ENCODE peak calls at places on chromosomes 3 and 15, in six cellular contexts. One of them, this sample, is unnamed.

GRCh38 chr3:102114264-102114979 is 265.1 kb downstream of the NFKBIZ start:
- DNase-seq in mesendoderm: no peak
- DNase-seq in CD8-positive, alpha-beta T cell: peak; percentile 40
- DNase-seq in cardiac muscle cell: peak; percentile 43
- DNase-seq in right cardiac atrium: no peak
- DNase-seq in CD4-positive, alpha-beta memory T cell: peak; percentile 66
- DNase-seq in this sample: no peak

GRCh38 chr3:176190755-176191154 is 1006.5 kb downstream of the TBL1XR1 start:
- DNase-seq in mesendoderm: no peak
- DNase-seq in CD8-positive, alpha-beta T cell: no peak
- DNase-seq in right cardiac atrium: no peak
- DNase-seq in CD4-positive, alpha-beta memory T cell: no peak
- DNase-seq in cardiac muscle cell: no peak
- DNase-seq in this sample: no peak

GRCh38 chr3:126103121-126104027 is 19.4 kb upstream of the SLC41A3 start:
- DNase-seq in mesendoderm: peak; percentile 46
- DNase-seq in CD4-positive, alpha-beta memory T cell: no peak
- DNase-seq in cardiac muscle cell: no peak
- DNase-seq in CD8-positive, alpha-beta T cell: no peak
- DNase-seq in right cardiac atrium: no peak
- DNase-seq in this sample: no peak

GRCh38 chr3:140219923-140220452 is 285.0 kb downstream of the CLSTN2 start:
- DNase-seq in mesendoderm: peak; percentile 62
- DNase-seq in right cardiac atrium: no peak
- DNase-seq in CD4-positive, alpha-beta memory T cell: no peak
- DNase-seq in CD8-positive, alpha-beta T cell: no peak
- DNase-seq in cardiac muscle cell: no peak
- DNase-seq in this sample: no peak

GRCh38 chr3:149701206-149701976 is 43.6 kb upstream of the WWTR1 start:
- DNase-seq in cardiac muscle cell: no peak
- DNase-seq in mesendoderm: no peak
- DNase-seq in right cardiac atrium: no peak
- DNase-seq in CD8-positive, alpha-beta T cell: no peak
- DNase-seq in CD4-positive, alpha-beta memory T cell: peak; percentile 22
- DNase-seq in this sample: no peak

GRCh38 chr15:68431037-68431791 is 749 bp downstream of the ITGA11 start:
- DNase-seq in CD8-positive, alpha-beta T cell: peak; percentile 5
- DNase-seq in mesendoderm: peak; percentile 21
- DNase-seq in right cardiac atrium: peak; percentile 92
- DNase-seq in cardiac muscle cell: peak; percentile 33
- DNase-seq in CD4-positive, alpha-beta memory T cell: no peak
- DNase-seq in this sample: no peak

GRCh38 chr15:66702770-66703539 is 919 bp downstream of the SMAD6 start:
- DNase-seq in mesendoderm: no peak
- DNase-seq in CD4-positive, alpha-beta memory T cell: peak; percentile 5
- DNase-seq in cardiac muscle cell: peak; percentile 21
- DNase-seq in CD8-positive, alpha-beta T cell: no peak
- DNase-seq in right cardiac atrium: peak; percentile 77
- DNase-seq in this sample: no peak

GRCh38 chr3:47578691-47579632 is at the start of gene CSPG5:
- DNase-seq in right cardiac atrium: peak; percentile 65
- DNase-seq in mesendoderm: no peak
- DNase-seq in CD8-positive, alpha-beta T cell: peak; percentile 17
- DNase-seq in cardiac muscle cell: no peak
- DNase-seq in CD4-positive, alpha-beta memory T cell: peak; percentile 17
- DNase-seq in this sample: no peak

GRCh38 chr3:30073040-30073439 is 533.4 kb upstream of the TGFBR2 start:
- DNase-seq in mesendoderm: no peak
- DNase-seq in right cardiac atrium: no peak
- DNase-seq in CD4-positive, alpha-beta memory T cell: no peak
- DNase-seq in CD8-positive, alpha-beta T cell: no peak
- DNase-seq in cardiac muscle cell: no peak
- DNase-seq in this sample: no peak

GRCh38 chr3:130565224-130565623 is 48.2 kb downstream of the COL6A6 start:
- DNase-seq in CD8-positive, alpha-beta T cell: no peak
- DNase-seq in CD4-positive, alpha-beta memory T cell: no peak
- DNase-seq in right cardiac atrium: no peak
- DNase-seq in cardiac muscle cell: no peak
- DNase-seq in mesendoderm: no peak
- DNase-seq in this sample: no peak

GRCh38 chr3:184750684-184751083 is 38.8 kb upstream of the MAGEF1 start:
- DNase-seq in CD8-positive, alpha-beta T cell: no peak
- DNase-seq in CD4-positive, alpha-beta memory T cell: no peak
- DNase-seq in mesendoderm: no peak
- DNase-seq in right cardiac atrium: no peak
- DNase-seq in cardiac muscle cell: no peak
- DNase-seq in this sample: no peak

GRCh38 chr3:72036899-72037298 is 252.0 kb upstream of the PROK2 start:
- DNase-seq in CD4-positive, alpha-beta memory T cell: no peak
- DNase-seq in cardiac muscle cell: peak; percentile 87
- DNase-seq in right cardiac atrium: no peak
- DNase-seq in mesendoderm: no peak
- DNase-seq in CD8-positive, alpha-beta T cell: no peak
- DNase-seq in this sample: no peak

GRCh38 chr15:80936288-80937078 is 53.1 kb downstream of the MESD start:
- DNase-seq in mesendoderm: no peak
- DNase-seq in right cardiac atrium: no peak
- DNase-seq in cardiac muscle cell: no peak
- DNase-seq in CD4-positive, alpha-beta memory T cell: no peak
- DNase-seq in CD8-positive, alpha-beta T cell: no peak
- DNase-seq in this sample: no peak

GRCh38 chr15:66923438-66923881 is 141.9 kb upstream of the SMAD3 start:
- DNase-seq in CD8-positive, alpha-beta T cell: peak; percentile 23
- DNase-seq in mesendoderm: peak; percentile 90
- DNase-seq in cardiac muscle cell: no peak
- DNase-seq in right cardiac atrium: peak; percentile 65
- DNase-seq in CD4-positive, alpha-beta memory T cell: no peak
- DNase-seq in this sample: no peak

GRCh38 chr3:128965818-128966217 is 28.1 kb downstream of the CFAP92 start:
- DNase-seq in CD4-positive, alpha-beta memory T cell: no peak
- DNase-seq in right cardiac atrium: no peak
- DNase-seq in cardiac muscle cell: no peak
- DNase-seq in mesendoderm: no peak
- DNase-seq in CD8-positive, alpha-beta T cell: no peak
- DNase-seq in this sample: no peak

GRCh38 chr15:34640661-34641060 is 57.2 kb upstream of the GOLGA8B start:
- DNase-seq in mesendoderm: no peak
- DNase-seq in CD8-positive, alpha-beta T cell: no peak
- DNase-seq in cardiac muscle cell: no peak
- DNase-seq in right cardiac atrium: no peak
- DNase-seq in CD4-positive, alpha-beta memory T cell: no peak
- DNase-seq in this sample: no peak

GRCh38 chr3:172616061-172616461 is 92.8 kb upstream of the TNFSF10 start:
- DNase-seq in right cardiac atrium: no peak
- DNase-seq in cardiac muscle cell: no peak
- DNase-seq in CD8-positive, alpha-beta T cell: no peak
- DNase-seq in mesendoderm: no peak
- DNase-seq in CD4-positive, alpha-beta memory T cell: no peak
- DNase-seq in this sample: no peak

GRCh38 chr15:66617137-66618090 is 51.6 kb upstream of the LCTL start:
- DNase-seq in CD8-positive, alpha-beta T cell: no peak
- DNase-seq in cardiac muscle cell: peak; percentile 85
- DNase-seq in CD4-positive, alpha-beta memory T cell: no peak
- DNase-seq in right cardiac atrium: peak; percentile 95
- DNase-seq in mesendoderm: no peak
- DNase-seq in this sample: no peak

GRCh38 chr15:91491131-91491950 is 362.2 kb upstream of the SLCO3A1 start:
- DNase-seq in right cardiac atrium: no peak
- DNase-seq in CD8-positive, alpha-beta T cell: no peak
- DNase-seq in mesendoderm: peak; percentile 32
- DNase-seq in cardiac muscle cell: no peak
- DNase-seq in CD4-positive, alpha-beta memory T cell: no peak
- DNase-seq in this sample: no peak

GRCh38 chr3:184176377-184177330 is 2.0 kb downstream of the AP2M1 start:
- DNase-seq in cardiac muscle cell: peak; percentile 96
- DNase-seq in right cardiac atrium: peak; percentile 87
- DNase-seq in CD4-positive, alpha-beta memory T cell: no peak
- DNase-seq in CD8-positive, alpha-beta T cell: no peak
- DNase-seq in mesendoderm: peak; percentile 99
- DNase-seq in this sample: no peak

GRCh38 chr3:65946438-65946837 is 92.3 kb downstream of the MAGI1 start:
- DNase-seq in CD4-positive, alpha-beta memory T cell: no peak
- DNase-seq in CD8-positive, alpha-beta T cell: no peak
- DNase-seq in mesendoderm: no peak
- DNase-seq in right cardiac atrium: peak; percentile 85
- DNase-seq in cardiac muscle cell: peak; percentile 49
- DNase-seq in this sample: no peak

GRCh38 chr15:100189849-100190248 is 151.9 kb downstream of the ADAMTS17 start:
- DNase-seq in mesendoderm: peak; percentile 11
- DNase-seq in CD8-positive, alpha-beta T cell: no peak
- DNase-seq in cardiac muscle cell: peak; percentile 14
- DNase-seq in right cardiac atrium: no peak
- DNase-seq in CD4-positive, alpha-beta memory T cell: no peak
- DNase-seq in this sample: no peak

GRCh38 chr3:147161833-147162232 is 244.5 kb downstream of the ZIC4 start:
- DNase-seq in mesendoderm: peak; percentile 12
- DNase-seq in CD4-positive, alpha-beta memory T cell: no peak
- DNase-seq in CD8-positive, alpha-beta T cell: no peak
- DNase-seq in right cardiac atrium: no peak
- DNase-seq in cardiac muscle cell: no peak
- DNase-seq in this sample: no peak

GRCh38 chr3:60215952-60216351 is 1035.3 kb downstream of the FHIT start:
- DNase-seq in cardiac muscle cell: no peak
- DNase-seq in CD8-positive, alpha-beta T cell: no peak
- DNase-seq in right cardiac atrium: peak; percentile 59
- DNase-seq in CD4-positive, alpha-beta memory T cell: no peak
- DNase-seq in mesendoderm: no peak
- DNase-seq in this sample: no peak

GRCh38 chr15:42066764-42067415 is 27.5 kb downstream of the PLA2G4D start:
- DNase-seq in cardiac muscle cell: no peak
- DNase-seq in mesendoderm: no peak
- DNase-seq in CD8-positive, alpha-beta T cell: no peak
- DNase-seq in CD4-positive, alpha-beta memory T cell: no peak
- DNase-seq in right cardiac atrium: no peak
- DNase-seq in this sample: no peak

GRCh38 chr3:14253022-14253761 is 74.6 kb downstream of the LSM3 start:
- DNase-seq in mesendoderm: no peak
- DNase-seq in CD8-positive, alpha-beta T cell: no peak
- DNase-seq in cardiac muscle cell: peak; percentile 67
- DNase-seq in right cardiac atrium: no peak
- DNase-seq in CD4-positive, alpha-beta memory T cell: no peak
- DNase-seq in this sample: no peak

DNA sequence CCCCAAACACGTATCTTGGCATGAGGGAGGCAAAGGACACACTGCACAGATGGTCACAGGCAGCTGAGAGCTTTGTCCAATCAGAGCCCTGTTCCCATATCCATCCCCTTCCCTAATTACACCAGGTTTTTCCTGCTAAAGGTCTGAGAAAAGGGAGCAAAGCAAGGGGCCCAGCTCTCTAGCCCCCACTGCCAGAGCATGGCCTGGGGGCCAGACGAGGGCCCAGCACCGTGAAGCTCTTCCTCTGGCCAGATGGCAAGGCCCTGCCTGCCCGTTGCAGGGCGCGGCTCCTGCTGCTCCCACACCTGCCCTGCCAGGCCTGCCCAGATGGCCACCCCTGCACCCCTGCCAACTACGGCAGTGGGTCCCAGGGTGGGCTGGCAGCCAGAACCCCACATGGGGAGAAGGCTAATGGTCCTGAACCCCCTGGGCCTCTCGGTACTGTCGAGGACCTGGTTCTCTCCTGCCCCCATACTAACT is 3.2 kb downstream of the SHF start:
- DNase-seq in mesendoderm: no peak
- DNase-seq in cardiac muscle cell: no peak
- DNase-seq in CD4-positive, alpha-beta memory T cell: no peak
- DNase-seq in right cardiac atrium: no peak
- DNase-seq in CD8-positive, alpha-beta T cell: no peak
- DNase-seq in this sample: no peak
- H3K4me1 ChIP-seq in mesendoderm: peaks cover 14% of the 10 kb centered on the region
- H3K4me1 ChIP-seq in cardiac muscle cell: peaks cover 12% of the 10 kb centered on the region
- H3K4me1 ChIP-seq in CD4-positive, alpha-beta memory T cell: peaks cover 7% of the 10 kb centered on the region
- H3K4me1 ChIP-seq in right cardiac atrium: peaks cover 5% of the 10 kb centered on the region
- H3K4me1 ChIP-seq in CD8-positive, alpha-beta T cell: peaks cover 16% of the 10 kb centered on the region
- H3K4me1 ChIP-seq in this sample: no peaks in the 10 kb centered on the region

DNA sequence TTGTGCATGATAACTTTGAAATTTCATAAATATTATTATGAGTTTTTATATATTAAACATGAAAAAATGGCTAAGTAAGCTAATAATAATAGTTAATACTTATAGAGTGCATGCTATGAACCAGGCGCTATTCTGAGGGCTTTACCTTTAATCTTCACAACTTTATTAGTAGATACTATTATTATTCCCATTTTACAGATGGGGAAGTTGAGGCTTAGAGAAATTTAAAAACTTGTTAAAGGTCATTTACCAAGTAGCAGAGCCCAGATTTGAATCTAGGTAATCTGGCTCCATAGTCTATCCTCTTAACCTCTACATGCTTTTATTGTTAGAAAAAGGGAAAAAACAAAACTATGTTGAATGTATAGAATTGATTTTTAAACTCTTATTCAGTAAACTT is 60.4 kb downstream of the TRPC1 start:
- DNase-seq in cardiac muscle cell: no peak
- DNase-seq in CD8-positive, alpha-beta T cell: no peak
- DNase-seq in CD4-positive, alpha-beta memory T cell: no peak
- DNase-seq in right cardiac atrium: no peak
- DNase-seq in mesendoderm: no peak
- DNase-seq in this sample: no peak
- H3K4me1 ChIP-seq in cardiac muscle cell: no peaks in the 10 kb centered on the region
- H3K4me1 ChIP-seq in CD8-positive, alpha-beta T cell: no peaks in the 10 kb centered on the region
- H3K4me1 ChIP-seq in CD4-positive, alpha-beta memory T cell: no peaks in the 10 kb centered on the region
- H3K4me1 ChIP-seq in right cardiac atrium: no peaks in the 10 kb centered on the region
- H3K4me1 ChIP-seq in mesendoderm: no peaks in the 10 kb centered on the region
- H3K4me1 ChIP-seq in this sample: no peaks in the 10 kb centered on the region

GRCh38 chr3:58171126-58171525 is 39.6 kb downstream of the DNASE1L3 start:
- DNase-seq in CD8-positive, alpha-beta T cell: no peak
- DNase-seq in cardiac muscle cell: no peak
- DNase-seq in CD4-positive, alpha-beta memory T cell: no peak
- DNase-seq in mesendoderm: no peak
- DNase-seq in right cardiac atrium: no peak
- DNase-seq in this sample: no peak
- H3K4me1 ChIP-seq in CD8-positive, alpha-beta T cell: no peaks in the 10 kb centered on the region
- H3K4me1 ChIP-seq in cardiac muscle cell: peaks cover 10% of the 10 kb centered on the region
- H3K4me1 ChIP-seq in CD4-positive, alpha-beta memory T cell: no peaks in the 10 kb centered on the region
- H3K4me1 ChIP-seq in mesendoderm: peaks cover 3% of the 10 kb centered on the region
- H3K4me1 ChIP-seq in right cardiac atrium: peaks cover 7% of the 10 kb centered on the region
- H3K4me1 ChIP-seq in this sample: peaks cover 36% of the 10 kb centered on the region

DNA sequence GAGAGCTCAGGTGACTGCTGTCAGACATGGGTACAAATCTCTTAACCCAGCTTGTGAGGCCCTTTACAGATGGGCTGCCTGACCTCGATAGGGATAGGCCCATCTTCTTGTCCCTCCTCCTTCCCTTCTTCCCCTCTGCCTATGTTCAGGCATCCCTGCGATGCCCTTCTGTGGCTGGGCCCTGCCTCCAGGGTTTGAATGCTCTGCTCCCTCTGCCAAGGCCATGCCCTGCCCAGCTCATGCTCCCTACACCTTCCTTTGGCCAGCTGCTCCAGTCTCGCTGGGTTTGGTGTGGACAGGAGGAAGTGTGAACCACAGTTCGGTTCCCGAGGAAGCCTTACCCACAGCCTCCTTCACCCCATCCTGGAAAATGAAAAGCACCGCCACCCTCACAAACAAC is 4.3 kb downstream of the FYCO1 start:
- DNase-seq in CD4-positive, alpha-beta memory T cell: no peak
- DNase-seq in mesendoderm: no peak
- DNase-seq in right cardiac atrium: no peak
- DNase-seq in CD8-positive, alpha-beta T cell: no peak
- DNase-seq in cardiac muscle cell: no peak
- DNase-seq in this sample: no peak
- H3K4me1 ChIP-seq in CD4-positive, alpha-beta memory T cell: peaks cover 88% of the 10 kb centered on the region
- H3K4me1 ChIP-seq in mesendoderm: peaks cover 13% of the 10 kb centered on the region
- H3K4me1 ChIP-seq in right cardiac atrium: peaks cover 44% of the 10 kb centered on the region
- H3K4me1 ChIP-seq in CD8-positive, alpha-beta T cell: peaks cover 42% of the 10 kb centered on the region
- H3K4me1 ChIP-seq in cardiac muscle cell: peaks cover 83% of the 10 kb centered on the region
- H3K4me1 ChIP-seq in this sample: peaks cover 4% of the 10 kb centered on the region

This sample was measured in Panc1.